ENCODE peak calls at places on chromosome 14, in ten cellular contexts. Z is activated CD8-positive, alpha-beta memory T cell treated with anti-CD3 and anti-CD28 coated beads for 48 hours; X is amniotic stem cell; K is AG04450; P is HEK293T; D is mucosa of descending colon; J is SK-N-MC; A is lower leg skin; I is activated T-helper 9 cell treated with anti-CD3 and anti-CD28 coated beads, Interleukin-2, amount 50 U/mL, for 16 hours; U is Calu3. M is an unnamed sample.

GRCh38 chr14:53715390-53715730 is 241.3 kb downstream of the BMP4 start:
- DNase-seq in J (no peak), X (peak), Z (no peak), P (no peak), U (peak), A (no peak), I (no peak), K (no peak), D (no peak), M (no peak)

GRCh38 chr14:66782853-66783252 is 274.9 kb downstream of the GPHN start:
- DNase-seq in I (no peak), K (no peak), D (no peak), P (no peak), U (no peak), A (no peak), X (no peak), Z (no peak), J (no peak), M (no peak)

GRCh38 chr14:24081739-24082204 is 10.4 kb downstream of the CPNE6 start:
- DNase-seq in P (no peak), X (no peak), J (no peak), I (no peak), D (no peak), Z (no peak), U (no peak), A (no peak), K (no peak), M (no peak)

GRCh38 chr14:103372552-103373304 is 12.5 kb upstream of the MARK3 start:
- DNase-seq in X (peak), P (no peak), A (no peak), U (peak), I (no peak), J (no peak), D (no peak), K (peak), Z (no peak), M (no peak)

GRCh38 chr14:65222434-65222833 is 120.1 kb upstream of the MAX start:
- DNase-seq in J (no peak), A (no peak), K (no peak), Z (no peak), D (peak), X (peak), P (peak), U (peak), I (peak), M (peak)

GRCh38 chr14:104870368-104871144 is 5.5 kb downstream of the CEP170B start:
- DNase-seq in D (peak), J (no peak), X (no peak), U (peak), K (no peak), P (peak), A (no peak), Z (no peak), I (no peak), M (peak)

GRCh38 chr14:101843665-101844064 is 82.2 kb downstream of the PPP2R5C start:
- DNase-seq in X (no peak), A (no peak), I (peak), Z (no peak), K (no peak), P (no peak), D (no peak), U (peak), J (no peak), M (no peak)

GRCh38 chr14:34021096-34021495 is 70.2 kb upstream of the EGLN3 start:
- DNase-seq in D (no peak), I (no peak), K (no peak), J (no peak), X (no peak), P (no peak), Z (no peak), A (no peak), U (no peak), M (no peak)

GRCh38 chr14:104091927-104092771 is 6.6 kb downstream of the ASPG start:
- DNase-seq in P (no peak), U (no peak), K (no peak), Z (no peak), X (no peak), J (no peak), A (no peak), I (no peak), D (peak), M (peak)

GRCh38 chr14:70808023-70808401 is 1.3 kb downstream of the MAP3K9 start:
- DNase-seq in Z (no peak), A (no peak), K (no peak), D (peak), U (peak), X (no peak), P (peak), J (no peak), I (peak), M (peak)

M was measured in upper lobe of right lung.